ENCODE peak calls at places on chromosomes 6 and 20, in six cellular contexts. P, N, J, E, L and A are unnamed samples.

GRCh38 chr6:107713214-107713962 is 110.7 kb downstream of the SCML4 start:
- DNase-seq in P (peak; percentile 33), N (no peak), J (no peak), E (no peak), L (no peak), A (peak; percentile 87)

GRCh38 chr6:26328265-26328844 is 36.6 kb upstream of the BTN3A2 start:
- DNase-seq in P (peak; percentile 47), N (no peak), J (peak; percentile 35), E (no peak), L (peak; percentile 56), A (peak; percentile 65)

GRCh38 chr6:116370717-116371383 is at the start of gene DSE:
- DNase-seq in P (peak; percentile 89), N (peak; percentile 42), J (peak; percentile 93), E (no peak), L (no peak), A (no peak)

GRCh38 chr6:36615018-36615761 is 21.0 kb downstream of the SRSF3 start:
- DNase-seq in P (peak; percentile 70), N (no peak), J (peak; percentile 60), E (no peak), L (peak; percentile 67), A (peak; percentile 73)

GRCh38 chr6:55953384-55953783 is 78.0 kb upstream of the BMP5 start:
- DNase-seq in P (peak; percentile 54), N (no peak), J (peak; percentile 74), E (no peak), L (peak; percentile 53), A (peak; percentile 38)

GRCh38 chr6:112639436-112639835 is 292.3 kb downstream of the RFPL4B start:
- DNase-seq in P (peak; percentile 85), N (no peak), J (peak; percentile 73), E (no peak), L (no peak), A (no peak)

GRCh38 chr6:13280253-13280652 is 48.1 kb downstream of the TBC1D7 start:
- DNase-seq in P (no peak), N (no peak), J (no peak), E (no peak), L (no peak), A (no peak)

GRCh38 chr6:137589067-137589848 is 95.1 kb upstream of the OLIG3 start:
- DNase-seq in P (peak; percentile 55), N (peak; percentile 94), J (peak; percentile 81), E (peak; percentile 28), L (peak; percentile 58), A (peak; percentile 78)

GRCh38 chr6:20117474-20117873 is 94.8 kb downstream of the MBOAT1 start:
- DNase-seq in P (no peak), N (no peak), J (peak; percentile 9), E (no peak), L (no peak), A (no peak)

GRCh38 chr20:11919046-11919445 is 1.4 kb downstream of the BTBD3 start:
- DNase-seq in P (no peak), N (no peak), J (no peak), E (peak; percentile 99), L (peak; percentile 44), A (no peak)

GRCh38 chr6:156655267-156655918 is 121.8 kb upstream of the ARID1B start:
- DNase-seq in P (no peak), N (no peak), J (no peak), E (no peak), L (no peak), A (no peak)

GRCh38 chr20:44098657-44099056 is 88.3 kb downstream of the JPH2 start:
- DNase-seq in P (no peak), N (no peak), J (no peak), E (no peak), L (no peak), A (no peak)

GRCh38 chr20:62841705-62842212 is 19.9 kb downstream of the TCFL5 start:
- DNase-seq in P (no peak), N (no peak), J (no peak), E (no peak), L (no peak), A (no peak)

GRCh38 chr6:166736606-166737005 is 109.6 kb upstream of the RPS6KA2 start:
- DNase-seq in P (peak; percentile 68), N (no peak), J (peak; percentile 58), E (no peak), L (no peak), A (no peak)

GRCh38 chr6:33410711-33411631 is at the start of gene PHF1:
- DNase-seq in P (peak; percentile 85), N (no peak), J (peak; percentile 87), E (no peak), L (no peak), A (peak; percentile 69)